ENCODE peak calls at places on chromosomes 11 and 22, in six cellular contexts. Y, P, U, R, K and B are unnamed samples.

GRCh38 chr22:29998627-29999026 is 81.6 kb upstream of the HORMAD2 start:
- DNase-seq in R (no peak), U (no peak), K (no peak), Y (no peak), P (no peak), B (no peak)

GRCh38 chr22:26053737-26054316 is 115.4 kb upstream of the SEZ6L start:
- DNase-seq in Y (peak), U (no peak), R (no peak), K (no peak), P (no peak), B (no peak)

GRCh38 chr11:86749861-86750401 is 50.4 kb upstream of the PRSS23 start:
- DNase-seq in R (no peak), U (peak), K (no peak), P (no peak), Y (no peak), B (no peak)

GRCh38 chr22:31394326-31394725 is 5.1 kb upstream of the DRG1 start:
- DNase-seq in P (no peak), R (no peak), U (no peak), Y (no peak), K (no peak), B (no peak)

GRCh38 chr11:80702264-80702663 is 1261.4 kb upstream of the TENM4 start:
- DNase-seq in Y (no peak), P (no peak), U (no peak), K (no peak), R (no peak), B (no peak)

GRCh38 chr11:119014209-119014924 is 3.8 kb downstream of the RPS25 start:
- DNase-seq in P (no peak), K (no peak), R (no peak), Y (no peak), U (no peak), B (no peak)

GRCh38 chr11:67698247-67698646 is 23.8 kb upstream of the ALDH3B2 start:
- DNase-seq in K (no peak), R (no peak), Y (no peak), U (no peak), P (no peak), B (no peak)

GRCh38 chr11:79431535-79431934 is 9.3 kb downstream of the TENM4 start:
- DNase-seq in Y (no peak), U (no peak), K (no peak), R (no peak), P (no peak), B (no peak)

GRCh38 chr11:130313383-130314183 is 1.1 kb downstream of the ZBTB44 start:
- DNase-seq in Y (no peak), U (peak), K (no peak), R (no peak), P (no peak), B (no peak)

GRCh38 chr11:81449588-81450155 is 1284.0 kb downstream of the FAM181B start:
- DNase-seq in K (no peak), U (no peak), R (no peak), Y (no peak), P (no peak), B (no peak)

GRCh38 chr11:79335681-79336080 is 105.1 kb downstream of the TENM4 start:
- DNase-seq in U (no peak), R (no peak), Y (no peak), P (no peak), K (no peak), B (no peak)

GRCh38 chr11:36478700-36479329 is 31.3 kb downstream of the TRAF6 start:
- DNase-seq in R (peak), U (peak), P (peak), Y (peak), K (no peak), B (no peak)

GRCh38 chr11:13955971-13956421 is 6.5 kb upstream of the SPON1 start:
- DNase-seq in K (no peak), Y (peak), P (peak), R (peak), U (peak), B (no peak)

GRCh38 chr11:68271023-68271780 is 571 bp downstream of the C11orf24 start:
- DNase-seq in P (peak), K (peak), R (peak), Y (peak), U (peak), B (peak)

GRCh38 chr11:69106124-69106811 is 49.5 kb upstream of the SMIM38 start:
- DNase-seq in U (no peak), R (no peak), K (no peak), P (no peak), Y (no peak), B (no peak)

GRCh38 chr11:82858556-82859091 is 41.6 kb downstream of the PRCP start:
- DNase-seq in R (peak), K (no peak), U (peak), P (no peak), Y (no peak), B (no peak)

GRCh38 chr11:67486481-67487195 is 3.8 kb downstream of the AIP start:
- DNase-seq in Y (no peak), P (no peak), U (no peak), K (no peak), R (no peak), B (no peak)

GRCh38 chr22:25739659-25740344 is 2.2 kb upstream of the MYO18B start:
- DNase-seq in R (no peak), P (no peak), Y (no peak), U (no peak), K (no peak), B (no peak)

GRCh38 chr11:15113381-15113780 is 1.3 kb upstream of the INSC start:
- DNase-seq in K (no peak), Y (no peak), R (no peak), P (no peak), U (no peak), B (no peak)

GRCh38 chr22:42328130-42328821 is 57.8 kb upstream of the TCF20 start:
- DNase-seq in U (no peak), P (no peak), R (no peak), Y (no peak), K (no peak), B (no peak)

GRCh38 chr11:60164550-60165075 is 18.3 kb downstream of the MS4A6A start:
- DNase-seq in U (no peak), Y (no peak), R (no peak), K (no peak), P (no peak), B (no peak)

GRCh38 chr22:48629631-48630443 is 1197.8 kb downstream of the BRD1 start:
- DNase-seq in P (no peak), Y (no peak), K (no peak), U (no peak), R (no peak), B (no peak)